ENCODE peak calls at places on chromosomes 4 and X, in six cellular contexts. One of them, this sample, is unnamed.

GRCh38 chrX:54482839-54483593 is 13.0 kb downstream of the FGD1 start:
- DNase-seq in IMR-90: no peak
- DNase-seq in breast epithelium: no peak
- DNase-seq in mammary epithelial cell: no peak
- DNase-seq in AG10803: peak
- DNase-seq in epithelial cell of esophagus: no peak
- DNase-seq in this sample: no peak

GRCh38 chr4:675036-675804 is 878 bp downstream of the MYL5 start:
- DNase-seq in IMR-90: no peak
- DNase-seq in breast epithelium: no peak
- DNase-seq in mammary epithelial cell: no peak
- DNase-seq in AG10803: peak
- DNase-seq in epithelial cell of esophagus: no peak
- DNase-seq in this sample: no peak

GRCh38 chr4:120277509-120277908 is 210.9 kb upstream of the MAD2L1 start:
- DNase-seq in IMR-90: no peak
- DNase-seq in breast epithelium: no peak
- DNase-seq in mammary epithelial cell: no peak
- DNase-seq in AG10803: no peak
- DNase-seq in epithelial cell of esophagus: no peak
- DNase-seq in this sample: no peak

GRCh38 chr4:77817304-77818076 is 1.7 kb downstream of the CNOT6L start:
- DNase-seq in IMR-90: no peak
- DNase-seq in breast epithelium: no peak
- DNase-seq in mammary epithelial cell: peak
- DNase-seq in AG10803: peak
- DNase-seq in epithelial cell of esophagus: peak
- DNase-seq in this sample: no peak

GRCh38 chrX:103741879-103742278 is 31.2 kb downstream of the TMEM31 start:
- DNase-seq in IMR-90: no peak
- DNase-seq in breast epithelium: no peak
- DNase-seq in mammary epithelial cell: no peak
- DNase-seq in AG10803: peak
- DNase-seq in epithelial cell of esophagus: no peak
- DNase-seq in this sample: no peak

GRCh38 chr4:53066155-53066554 is 204.0 kb downstream of the RASL11B start:
- DNase-seq in IMR-90: no peak
- DNase-seq in breast epithelium: no peak
- DNase-seq in mammary epithelial cell: no peak
- DNase-seq in AG10803: no peak
- DNase-seq in epithelial cell of esophagus: no peak
- DNase-seq in this sample: no peak

GRCh38 chr4:184647391-184648101 is 1.7 kb downstream of the CASP3 start:
- DNase-seq in IMR-90: peak
- DNase-seq in breast epithelium: no peak
- DNase-seq in mammary epithelial cell: peak
- DNase-seq in AG10803: peak
- DNase-seq in epithelial cell of esophagus: peak
- DNase-seq in this sample: no peak

GRCh38 chr4:17316566-17316965 is 195.3 kb downstream of the QDPR start:
- DNase-seq in IMR-90: peak
- DNase-seq in breast epithelium: no peak
- DNase-seq in mammary epithelial cell: no peak
- DNase-seq in AG10803: no peak
- DNase-seq in epithelial cell of esophagus: no peak
- DNase-seq in this sample: no peak

GRCh38 chr4:183855651-183856190 is 49.4 kb upstream of the STOX2 start:
- DNase-seq in IMR-90: no peak
- DNase-seq in breast epithelium: no peak
- DNase-seq in mammary epithelial cell: no peak
- DNase-seq in AG10803: no peak
- DNase-seq in epithelial cell of esophagus: no peak
- DNase-seq in this sample: no peak

GRCh38 chr4:79540143-79540542 is 132.1 kb upstream of the GK2 start:
- DNase-seq in IMR-90: no peak
- DNase-seq in breast epithelium: no peak
- DNase-seq in mammary epithelial cell: peak
- DNase-seq in AG10803: no peak
- DNase-seq in epithelial cell of esophagus: no peak
- DNase-seq in this sample: no peak

DNA sequence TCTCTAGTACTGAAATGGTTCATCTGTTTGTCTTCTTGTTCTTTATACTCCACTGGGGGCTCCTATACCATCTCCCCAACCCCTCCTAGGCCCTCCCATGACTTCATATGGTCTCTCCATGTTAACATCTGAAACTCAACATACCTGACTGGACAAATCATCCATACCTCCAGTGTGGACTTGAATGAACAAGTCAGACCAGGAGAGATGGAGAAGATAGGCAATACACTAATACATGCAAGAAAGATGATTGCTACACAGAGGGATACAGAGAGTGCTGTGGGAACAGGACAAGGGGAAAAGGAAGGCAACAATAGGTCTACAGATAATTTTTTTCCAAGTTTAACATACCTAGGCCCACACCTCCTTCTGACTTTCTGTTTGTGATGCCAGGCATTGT is 175.1 kb downstream of the FHIP1A start:
- DNase-seq in IMR-90: no peak
- DNase-seq in breast epithelium: no peak
- DNase-seq in mammary epithelial cell: peak
- DNase-seq in AG10803: no peak
- DNase-seq in epithelial cell of esophagus: peak
- DNase-seq in this sample: no peak
- TF ChIP-seq CTCF in IMR-90: no peak
- TF ChIP-seq CTCF in breast epithelium: no peak
- TF ChIP-seq CTCF in mammary epithelial cell: no peak
- TF ChIP-seq CTCF in AG10803: no peak
- TF ChIP-seq CTCF in epithelial cell of esophagus: no peak
- TF ChIP-seq CTCF in this sample: no peak

GRCh38 chrX:2631743-2632532 is 59.2 kb upstream of the CD99 start:
- DNase-seq in IMR-90: no peak
- DNase-seq in breast epithelium: no peak
- DNase-seq in mammary epithelial cell: no peak
- DNase-seq in AG10803: no peak
- DNase-seq in epithelial cell of esophagus: no peak
- DNase-seq in this sample: no peak

GRCh38 chrX:2628751-2629315 is 62.3 kb upstream of the CD99 start:
- DNase-seq in IMR-90: no peak
- DNase-seq in breast epithelium: no peak
- DNase-seq in mammary epithelial cell: no peak
- DNase-seq in AG10803: no peak
- DNase-seq in epithelial cell of esophagus: no peak
- DNase-seq in this sample: no peak

GRCh38 chrX:2627272-2627867 is 63.7 kb upstream of the CD99 start:
- DNase-seq in IMR-90: peak
- DNase-seq in breast epithelium: no peak
- DNase-seq in mammary epithelial cell: peak
- DNase-seq in AG10803: peak
- DNase-seq in epithelial cell of esophagus: peak
- DNase-seq in this sample: no peak

GRCh38 chrX:2626750-2627149 is 64.3 kb upstream of the CD99 start:
- DNase-seq in IMR-90: no peak
- DNase-seq in breast epithelium: no peak
- DNase-seq in mammary epithelial cell: no peak
- DNase-seq in AG10803: no peak
- DNase-seq in epithelial cell of esophagus: no peak
- DNase-seq in this sample: no peak

GRCh38 chrX:2629316-2630168 is 61.6 kb upstream of the CD99 start:
- DNase-seq in IMR-90: no peak
- DNase-seq in breast epithelium: no peak
- DNase-seq in mammary epithelial cell: no peak
- DNase-seq in AG10803: no peak
- DNase-seq in epithelial cell of esophagus: no peak
- DNase-seq in this sample: no peak
- H3K4me3 ChIP-seq in IMR-90: no peak
- H3K4me3 ChIP-seq in breast epithelium: no peak
- H3K4me3 ChIP-seq in mammary epithelial cell: no peak
- H3K4me3 ChIP-seq in AG10803: no peak
- H3K4me3 ChIP-seq in epithelial cell of esophagus: no peak
- H3K4me3 ChIP-seq in this sample: no peak

GRCh38 chrX:145910017-145910416 is 92.4 kb downstream of the SLITRK2 start:
- DNase-seq in IMR-90: no peak
- DNase-seq in breast epithelium: no peak
- DNase-seq in mammary epithelial cell: no peak
- DNase-seq in AG10803: no peak
- DNase-seq in epithelial cell of esophagus: no peak
- DNase-seq in this sample: no peak
- TF ChIP-seq CTCF in IMR-90: no peak
- TF ChIP-seq CTCF in breast epithelium: no peak
- TF ChIP-seq CTCF in mammary epithelial cell: no peak
- TF ChIP-seq CTCF in AG10803: no peak
- TF ChIP-seq CTCF in epithelial cell of esophagus: no peak
- TF ChIP-seq CTCF in this sample: no peak

GRCh38 chrX:53071604-53072417 is 10.4 kb upstream of the TSPYL2 start:
- DNase-seq in IMR-90: peak
- DNase-seq in breast epithelium: peak
- DNase-seq in mammary epithelial cell: peak
- DNase-seq in AG10803: peak
- DNase-seq in epithelial cell of esophagus: peak
- DNase-seq in this sample: no peak

GRCh38 chrX:53073115-53073581 is 9.0 kb upstream of the TSPYL2 start:
- DNase-seq in IMR-90: no peak
- DNase-seq in breast epithelium: no peak
- DNase-seq in mammary epithelial cell: no peak
- DNase-seq in AG10803: no peak
- DNase-seq in epithelial cell of esophagus: no peak
- DNase-seq in this sample: no peak

GRCh38 chrX:53074987-53075386 is 7.2 kb upstream of the TSPYL2 start:
- DNase-seq in IMR-90: no peak
- DNase-seq in breast epithelium: no peak
- DNase-seq in mammary epithelial cell: no peak
- DNase-seq in AG10803: no peak
- DNase-seq in epithelial cell of esophagus: no peak
- DNase-seq in this sample: no peak

GRCh38 chrX:53071064-53071463 is 11.1 kb upstream of the TSPYL2 start:
- DNase-seq in IMR-90: no peak
- DNase-seq in breast epithelium: no peak
- DNase-seq in mammary epithelial cell: no peak
- DNase-seq in AG10803: no peak
- DNase-seq in epithelial cell of esophagus: no peak
- DNase-seq in this sample: no peak

DNA sequence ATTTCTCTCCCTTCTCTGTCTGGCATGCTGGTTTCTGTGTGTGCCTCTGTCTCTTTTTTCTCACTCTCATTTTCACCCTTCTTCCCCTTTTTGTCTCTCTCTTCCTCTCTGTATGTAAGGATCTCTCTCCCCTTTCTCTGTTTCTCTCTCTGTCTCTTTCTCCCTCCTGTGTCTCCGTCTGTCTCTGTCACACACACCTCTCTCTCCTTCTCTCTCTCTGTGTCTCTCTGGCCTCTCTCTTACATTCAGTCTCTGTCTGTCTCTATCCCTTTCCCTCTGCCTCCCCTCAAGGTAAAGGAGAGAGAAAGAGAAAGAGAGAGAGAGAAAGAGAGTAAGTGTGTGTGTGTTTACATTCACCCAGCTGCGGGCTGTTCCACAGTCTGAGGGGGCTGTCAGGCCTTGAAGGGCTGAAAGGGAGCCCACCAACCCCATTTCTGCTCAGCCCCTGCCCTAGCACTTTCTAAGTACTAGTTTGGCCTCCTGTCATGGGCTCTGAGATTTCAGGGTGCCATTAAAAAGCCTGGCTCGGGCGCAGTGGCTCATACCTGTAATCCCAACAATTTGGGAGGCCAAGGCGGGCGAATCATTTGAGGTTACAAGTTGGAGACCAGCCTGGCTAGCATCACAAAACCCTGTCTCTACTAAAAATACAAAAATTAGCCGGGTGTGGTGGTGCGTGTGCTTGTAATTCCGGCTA is 9.6 kb upstream of the TSPYL2 start:
- DNase-seq in IMR-90: no peak
- DNase-seq in breast epithelium: no peak
- DNase-seq in mammary epithelial cell: no peak
- DNase-seq in AG10803: no peak
- DNase-seq in epithelial cell of esophagus: no peak
- DNase-seq in this sample: no peak
- H3K4me3 ChIP-seq in IMR-90: no peak
- H3K4me3 ChIP-seq in breast epithelium: no peak
- H3K4me3 ChIP-seq in mammary epithelial cell: no peak
- H3K4me3 ChIP-seq in AG10803: no peak
- H3K4me3 ChIP-seq in epithelial cell of esophagus: no peak
- H3K4me3 ChIP-seq in this sample: no peak

DNA sequence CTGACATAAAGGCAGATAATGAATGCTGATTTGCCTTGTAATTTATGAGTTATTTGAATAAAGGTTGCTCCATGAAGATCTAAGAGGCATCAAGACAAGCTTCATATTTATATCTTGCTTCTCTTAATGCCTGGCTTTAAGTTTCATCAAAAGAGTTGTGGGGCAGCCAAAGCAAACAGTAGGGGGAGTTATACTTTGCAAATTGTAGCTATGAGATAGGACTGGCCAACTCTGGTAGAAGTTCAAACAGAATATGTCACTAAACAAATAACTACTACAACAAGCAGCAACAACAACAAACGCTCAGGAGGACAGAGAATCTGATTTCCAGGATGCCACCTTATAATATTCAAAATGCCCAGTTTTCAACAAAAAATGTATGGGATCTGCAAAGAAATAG is 69.1 kb upstream of the PLAC1 start:
- DNase-seq in IMR-90: no peak
- DNase-seq in breast epithelium: no peak
- DNase-seq in mammary epithelial cell: no peak
- DNase-seq in AG10803: no peak
- DNase-seq in epithelial cell of esophagus: peak
- DNase-seq in this sample: no peak
- TF ChIP-seq CTCF in IMR-90: peak
- TF ChIP-seq CTCF in breast epithelium: no peak
- TF ChIP-seq CTCF in mammary epithelial cell: no peak
- TF ChIP-seq CTCF in AG10803: no peak
- TF ChIP-seq CTCF in epithelial cell of esophagus: no peak
- TF ChIP-seq CTCF in this sample: peak

This sample was measured in AG09309.